ENCODE peak calls at places on chromosome 7, in eight cellular contexts. G, L, C, S, Q, T, J and P are unnamed samples.
A peak's percentile ranks its signal among the peaks of the same experiment; 100 is the strongest.

GRCh38 chr7:148697950-148698396 is 730 bp upstream of the CUL1 start:
- DNase-seq in G (no peak), L (peak; percentile 15), C (no peak), S (no peak), Q (peak; percentile 84), T (peak; percentile 70), J (no peak), P (peak; percentile 37)

GRCh38 chr7:7706556-7706955 is 11.9 kb downstream of the RPA3 start:
- DNase-seq in G (no peak), L (no peak), C (no peak), S (no peak), Q (no peak), T (no peak), J (no peak), P (no peak)

GRCh38 chr7:63067897-63068585 is 930.6 kb upstream of the ZNF722 start:
- DNase-seq in G (no peak), L (no peak), C (no peak), S (no peak), Q (no peak), T (no peak), J (no peak), P (no peak)

GRCh38 chr7:94212160-94212559 is 182.5 kb upstream of the COL1A2 start:
- DNase-seq in G (no peak), L (no peak), C (no peak), S (no peak), Q (no peak), T (no peak), J (no peak), P (no peak)

GRCh38 chr7:2433713-2434550 is 30.5 kb downstream of the CHST12 start:
- DNase-seq in G (no peak), L (no peak), C (no peak), S (no peak), Q (no peak), T (no peak), J (no peak), P (no peak)

GRCh38 chr7:46291601-46292150 is 370.6 kb upstream of the IGFBP3 start:
- DNase-seq in G (no peak), L (no peak), C (no peak), S (peak; percentile 88), Q (no peak), T (no peak), J (peak; percentile 45), P (no peak)

GRCh38 chr7:19610194-19610943 is 98.5 kb downstream of the POLR1F start:
- DNase-seq in G (no peak), L (no peak), C (no peak), S (no peak), Q (no peak), T (no peak), J (no peak), P (no peak)

GRCh38 chr7:151404216-151405011 is 5.4 kb downstream of the WDR86 start:
- DNase-seq in G (no peak), L (no peak), C (no peak), S (peak; percentile 43), Q (no peak), T (no peak), J (peak; percentile 23), P (no peak)

GRCh38 chr7:111953611-111954010 is 252.6 kb downstream of the DOCK4 start:
- DNase-seq in G (no peak), L (no peak), C (peak; percentile 9), S (peak; percentile 29), Q (no peak), T (no peak), J (peak; percentile 22), P (peak; percentile 53)

GRCh38 chr7:22724861-22725260 is 2.1 kb upstream of the IL6 start:
- DNase-seq in G (no peak), L (no peak), C (no peak), S (no peak), Q (no peak), T (no peak), J (no peak), P (no peak)

GRCh38 chr7:5635461-5636445 is 145.7 kb downstream of the RNF216 start:
- DNase-seq in G (no peak), L (no peak), C (no peak), S (no peak), Q (no peak), T (no peak), J (no peak), P (no peak)

GRCh38 chr7:110181768-110182167 is 909.2 kb upstream of the LRRN3 start:
- DNase-seq in G (no peak), L (no peak), C (no peak), S (no peak), Q (no peak), T (no peak), J (no peak), P (no peak)

GRCh38 chr7:99128076-99128950 is 15.6 kb downstream of the SMURF1 start:
- DNase-seq in G (no peak), L (no peak), C (no peak), S (peak; percentile 63), Q (no peak), T (no peak), J (no peak), P (no peak)

GRCh38 chr7:50625360-50625759 is 60.2 kb upstream of the DDC start:
- DNase-seq in G (peak; percentile 62), L (no peak), C (no peak), S (no peak), Q (no peak), T (no peak), J (no peak), P (no peak)

GRCh38 chr7:43112941-43113621 is 634 bp downstream of the HECW1 start:
- DNase-seq in G (no peak), L (peak; percentile 45), C (peak; percentile 15), S (peak; percentile 17), Q (no peak), T (peak; percentile 35), J (peak; percentile 22), P (peak; percentile 36)

GRCh38 chr7:95794917-95795515 is 22.7 kb downstream of the DYNC1I1 start:
- DNase-seq in G (no peak), L (no peak), C (peak; percentile 9), S (peak; percentile 50), Q (no peak), T (no peak), J (peak; percentile 24), P (no peak)

GRCh38 chr7:121516791-121517305 is 120.7 kb upstream of the FAM3C start:
- DNase-seq in G (no peak), L (no peak), C (no peak), S (no peak), Q (no peak), T (no peak), J (no peak), P (no peak)

GRCh38 chr7:13991791-13992620 is 2.5 kb upstream of the ETV1 start:
- DNase-seq in G (no peak), L (no peak), C (no peak), S (peak; percentile 23), Q (no peak), T (no peak), J (peak; percentile 20), P (no peak)

GRCh38 chr7:18866359-18867036 is 250.9 kb downstream of the TWIST1 start:
- DNase-seq in G (peak; percentile 72), L (peak; percentile 74), C (peak; percentile 30), S (peak; percentile 99), Q (no peak), T (no peak), J (peak; percentile 92), P (peak; percentile 34)

GRCh38 chr7:25777969-25778767 is 373.8 kb upstream of the NFE2L3 start:
- DNase-seq in G (peak; percentile 35), L (no peak), C (no peak), S (no peak), Q (no peak), T (no peak), J (no peak), P (no peak)

GRCh38 chr7:128393526-128394330 is 16.1 kb downstream of the IMPDH1 start:
- DNase-seq in G (no peak), L (no peak), C (no peak), S (no peak), Q (no peak), T (no peak), J (no peak), P (no peak)

GRCh38 chr7:91264924-91265681 is 870 bp downstream of the FZD1 start:
- DNase-seq in G (peak; percentile 75), L (no peak), C (peak; percentile 56), S (peak; percentile 74), Q (peak; percentile 58), T (peak; percentile 52), J (no peak), P (peak; percentile 67)

GRCh38 chr7:47709051-47709450 is 127.1 kb upstream of the TNS3 start:
- DNase-seq in G (no peak), L (no peak), C (no peak), S (no peak), Q (no peak), T (no peak), J (no peak), P (no peak)